ENCODE peak calls at places on chromosomes 16 and 17, in six cellular contexts. One of them, this sample, is unnamed.

GRCh38 chr17:13266596-13266995 is 248.8 kb upstream of the ELAC2 start:
- DNase-seq in AG09309: peak; percentile 18
- DNase-seq in stimulated activated CD8-positive, alpha-beta memory T cell treated with anti-CD3 and anti-CD28 coated beads, Interleukin-15, amount 100 ng/mL, for 24 hours: no peak
- DNase-seq in T-helper 9 cell: no peak
- DNase-seq in H54: no peak
- DNase-seq in activated CD8-positive, alpha-beta memory T cell treated with anti-CD3 and anti-CD28 coated beads, Interleukin-2, amount 50 U/mL, for 48 hours: no peak
- DNase-seq in this sample: no peak

GRCh38 chr17:14150604-14151003 is 81.3 kb downstream of the COX10 start:
- DNase-seq in AG09309: no peak
- DNase-seq in stimulated activated CD8-positive, alpha-beta memory T cell treated with anti-CD3 and anti-CD28 coated beads, Interleukin-15, amount 100 ng/mL, for 24 hours: no peak
- DNase-seq in T-helper 9 cell: no peak
- DNase-seq in H54: no peak
- DNase-seq in activated CD8-positive, alpha-beta memory T cell treated with anti-CD3 and anti-CD28 coated beads, Interleukin-2, amount 50 U/mL, for 48 hours: no peak
- DNase-seq in this sample: peak; percentile 65

GRCh38 chr17:37490022-37490587 is 414 bp downstream of the DUSP14 start:
- DNase-seq in AG09309: no peak
- DNase-seq in stimulated activated CD8-positive, alpha-beta memory T cell treated with anti-CD3 and anti-CD28 coated beads, Interleukin-15, amount 100 ng/mL, for 24 hours: peak; percentile 52
- DNase-seq in T-helper 9 cell: peak; percentile 65
- DNase-seq in H54: no peak
- DNase-seq in activated CD8-positive, alpha-beta memory T cell treated with anti-CD3 and anti-CD28 coated beads, Interleukin-2, amount 50 U/mL, for 48 hours: peak; percentile 91
- DNase-seq in this sample: peak; percentile 27

GRCh38 chr16:933581-933980 is 37.2 kb downstream of the LMF1 start:
- DNase-seq in AG09309: no peak
- DNase-seq in stimulated activated CD8-positive, alpha-beta memory T cell treated with anti-CD3 and anti-CD28 coated beads, Interleukin-15, amount 100 ng/mL, for 24 hours: no peak
- DNase-seq in T-helper 9 cell: no peak
- DNase-seq in H54: no peak
- DNase-seq in activated CD8-positive, alpha-beta memory T cell treated with anti-CD3 and anti-CD28 coated beads, Interleukin-2, amount 50 U/mL, for 48 hours: no peak
- DNase-seq in this sample: no peak

GRCh38 chr17:45265823-45266222 is 3.9 kb upstream of the SPATA32 start:
- DNase-seq in AG09309: peak; percentile 69
- DNase-seq in stimulated activated CD8-positive, alpha-beta memory T cell treated with anti-CD3 and anti-CD28 coated beads, Interleukin-15, amount 100 ng/mL, for 24 hours: no peak
- DNase-seq in T-helper 9 cell: no peak
- DNase-seq in H54: peak; percentile 74
- DNase-seq in activated CD8-positive, alpha-beta memory T cell treated with anti-CD3 and anti-CD28 coated beads, Interleukin-2, amount 50 U/mL, for 48 hours: no peak
- DNase-seq in this sample: no peak

GRCh38 chr17:83057397-83057761 is 22.0 kb upstream of the METRNL start:
- DNase-seq in AG09309: no peak
- DNase-seq in stimulated activated CD8-positive, alpha-beta memory T cell treated with anti-CD3 and anti-CD28 coated beads, Interleukin-15, amount 100 ng/mL, for 24 hours: no peak
- DNase-seq in T-helper 9 cell: no peak
- DNase-seq in H54: no peak
- DNase-seq in activated CD8-positive, alpha-beta memory T cell treated with anti-CD3 and anti-CD28 coated beads, Interleukin-2, amount 50 U/mL, for 48 hours: no peak
- DNase-seq in this sample: no peak

GRCh38 chr17:45705123-45706009 is 78.8 kb upstream of the CRHR1 start:
- DNase-seq in AG09309: no peak
- DNase-seq in stimulated activated CD8-positive, alpha-beta memory T cell treated with anti-CD3 and anti-CD28 coated beads, Interleukin-15, amount 100 ng/mL, for 24 hours: no peak
- DNase-seq in T-helper 9 cell: no peak
- DNase-seq in H54: peak; percentile 75
- DNase-seq in activated CD8-positive, alpha-beta memory T cell treated with anti-CD3 and anti-CD28 coated beads, Interleukin-2, amount 50 U/mL, for 48 hours: no peak
- DNase-seq in this sample: peak; percentile 37

GRCh38 chr17:81241648-81242420 is 2.7 kb downstream of the NDUFAF8 start:
- DNase-seq in AG09309: no peak
- DNase-seq in stimulated activated CD8-positive, alpha-beta memory T cell treated with anti-CD3 and anti-CD28 coated beads, Interleukin-15, amount 100 ng/mL, for 24 hours: peak; percentile 59
- DNase-seq in T-helper 9 cell: peak; percentile 49
- DNase-seq in H54: peak; percentile 62
- DNase-seq in activated CD8-positive, alpha-beta memory T cell treated with anti-CD3 and anti-CD28 coated beads, Interleukin-2, amount 50 U/mL, for 48 hours: peak; percentile 91
- DNase-seq in this sample: peak; percentile 56

GRCh38 chr17:44927696-44928095 is 12.4 kb upstream of the GFAP start:
- DNase-seq in AG09309: no peak
- DNase-seq in stimulated activated CD8-positive, alpha-beta memory T cell treated with anti-CD3 and anti-CD28 coated beads, Interleukin-15, amount 100 ng/mL, for 24 hours: no peak
- DNase-seq in T-helper 9 cell: no peak
- DNase-seq in H54: no peak
- DNase-seq in activated CD8-positive, alpha-beta memory T cell treated with anti-CD3 and anti-CD28 coated beads, Interleukin-2, amount 50 U/mL, for 48 hours: no peak
- DNase-seq in this sample: no peak

GRCh38 chr16:26195225-26195624 is 503.5 kb downstream of the HS3ST4 start:
- DNase-seq in AG09309: no peak
- DNase-seq in stimulated activated CD8-positive, alpha-beta memory T cell treated with anti-CD3 and anti-CD28 coated beads, Interleukin-15, amount 100 ng/mL, for 24 hours: no peak
- DNase-seq in T-helper 9 cell: no peak
- DNase-seq in H54: no peak
- DNase-seq in activated CD8-positive, alpha-beta memory T cell treated with anti-CD3 and anti-CD28 coated beads, Interleukin-2, amount 50 U/mL, for 48 hours: no peak
- DNase-seq in this sample: no peak

GRCh38 chr17:8053600-8053999 is 14.7 kb downstream of the ALOX15B start:
- DNase-seq in AG09309: no peak
- DNase-seq in stimulated activated CD8-positive, alpha-beta memory T cell treated with anti-CD3 and anti-CD28 coated beads, Interleukin-15, amount 100 ng/mL, for 24 hours: no peak
- DNase-seq in T-helper 9 cell: no peak
- DNase-seq in H54: no peak
- DNase-seq in activated CD8-positive, alpha-beta memory T cell treated with anti-CD3 and anti-CD28 coated beads, Interleukin-2, amount 50 U/mL, for 48 hours: no peak
- DNase-seq in this sample: no peak

GRCh38 chr17:40541873-40542561 is 23.3 kb downstream of the CCR7 start:
- DNase-seq in AG09309: no peak
- DNase-seq in stimulated activated CD8-positive, alpha-beta memory T cell treated with anti-CD3 and anti-CD28 coated beads, Interleukin-15, amount 100 ng/mL, for 24 hours: no peak
- DNase-seq in T-helper 9 cell: no peak
- DNase-seq in H54: no peak
- DNase-seq in activated CD8-positive, alpha-beta memory T cell treated with anti-CD3 and anti-CD28 coated beads, Interleukin-2, amount 50 U/mL, for 48 hours: peak; percentile 71
- DNase-seq in this sample: no peak

GRCh38 chr16:4566144-4566543 is 10.0 kb downstream of the C16orf96 start:
- DNase-seq in AG09309: no peak
- DNase-seq in stimulated activated CD8-positive, alpha-beta memory T cell treated with anti-CD3 and anti-CD28 coated beads, Interleukin-15, amount 100 ng/mL, for 24 hours: no peak
- DNase-seq in T-helper 9 cell: no peak
- DNase-seq in H54: no peak
- DNase-seq in activated CD8-positive, alpha-beta memory T cell treated with anti-CD3 and anti-CD28 coated beads, Interleukin-2, amount 50 U/mL, for 48 hours: no peak
- DNase-seq in this sample: no peak

GRCh38 chr16:78428193-78428592 is 328.7 kb downstream of the WWOX start:
- DNase-seq in AG09309: no peak
- DNase-seq in stimulated activated CD8-positive, alpha-beta memory T cell treated with anti-CD3 and anti-CD28 coated beads, Interleukin-15, amount 100 ng/mL, for 24 hours: no peak
- DNase-seq in T-helper 9 cell: no peak
- DNase-seq in H54: no peak
- DNase-seq in activated CD8-positive, alpha-beta memory T cell treated with anti-CD3 and anti-CD28 coated beads, Interleukin-2, amount 50 U/mL, for 48 hours: no peak
- DNase-seq in this sample: no peak

GRCh38 chr17:29358421-29358820 is 31.7 kb upstream of the TAOK1 start:
- DNase-seq in AG09309: no peak
- DNase-seq in stimulated activated CD8-positive, alpha-beta memory T cell treated with anti-CD3 and anti-CD28 coated beads, Interleukin-15, amount 100 ng/mL, for 24 hours: no peak
- DNase-seq in T-helper 9 cell: no peak
- DNase-seq in H54: no peak
- DNase-seq in activated CD8-positive, alpha-beta memory T cell treated with anti-CD3 and anti-CD28 coated beads, Interleukin-2, amount 50 U/mL, for 48 hours: no peak
- DNase-seq in this sample: no peak

GRCh38 chr16:84836234-84836647 is 16.5 kb downstream of the CRISPLD2 start:
- DNase-seq in AG09309: peak; percentile 100
- DNase-seq in stimulated activated CD8-positive, alpha-beta memory T cell treated with anti-CD3 and anti-CD28 coated beads, Interleukin-15, amount 100 ng/mL, for 24 hours: no peak
- DNase-seq in T-helper 9 cell: no peak
- DNase-seq in H54: peak; percentile 88
- DNase-seq in activated CD8-positive, alpha-beta memory T cell treated with anti-CD3 and anti-CD28 coated beads, Interleukin-2, amount 50 U/mL, for 48 hours: no peak
- DNase-seq in this sample: no peak

GRCh38 chr16:57619606-57620315 is 8.7 kb upstream of the ADGRG1 start:
- DNase-seq in AG09309: no peak
- DNase-seq in stimulated activated CD8-positive, alpha-beta memory T cell treated with anti-CD3 and anti-CD28 coated beads, Interleukin-15, amount 100 ng/mL, for 24 hours: no peak
- DNase-seq in T-helper 9 cell: no peak
- DNase-seq in H54: no peak
- DNase-seq in activated CD8-positive, alpha-beta memory T cell treated with anti-CD3 and anti-CD28 coated beads, Interleukin-2, amount 50 U/mL, for 48 hours: no peak
- DNase-seq in this sample: peak; percentile 79

GRCh38 chr17:44360144-44360533 is 3.5 kb downstream of the FAM171A2 start:
- DNase-seq in AG09309: no peak
- DNase-seq in stimulated activated CD8-positive, alpha-beta memory T cell treated with anti-CD3 and anti-CD28 coated beads, Interleukin-15, amount 100 ng/mL, for 24 hours: no peak
- DNase-seq in T-helper 9 cell: no peak
- DNase-seq in H54: no peak
- DNase-seq in activated CD8-positive, alpha-beta memory T cell treated with anti-CD3 and anti-CD28 coated beads, Interleukin-2, amount 50 U/mL, for 48 hours: no peak
- DNase-seq in this sample: no peak

GRCh38 chr17:19940722-19941464 is 36.7 kb downstream of the AKAP10 start:
- DNase-seq in AG09309: peak; percentile 49
- DNase-seq in stimulated activated CD8-positive, alpha-beta memory T cell treated with anti-CD3 and anti-CD28 coated beads, Interleukin-15, amount 100 ng/mL, for 24 hours: no peak
- DNase-seq in T-helper 9 cell: no peak
- DNase-seq in H54: no peak
- DNase-seq in activated CD8-positive, alpha-beta memory T cell treated with anti-CD3 and anti-CD28 coated beads, Interleukin-2, amount 50 U/mL, for 48 hours: no peak
- DNase-seq in this sample: no peak

This sample was measured in SHP77.